ENCODE peak calls at places on chromosomes 4 and X, in four cellular contexts. N, X, G and H are unnamed samples.

GRCh38 chr4:88937081-88937480 is 119.9 kb downstream of the FAM13A start:
- DNase-seq in N (no peak), X (no peak), G (peak), H (no peak)

GRCh38 chr4:177687117-177687516 is 244.9 kb upstream of the AGA start:
- DNase-seq in N (no peak), X (no peak), G (no peak), H (no peak)

GRCh38 chr4:7876096-7876993 is 63.3 kb downstream of the AFAP1 start:
- DNase-seq in N (peak), X (no peak), G (no peak), H (no peak)

GRCh38 chrX:133923113-133923512 is 62.3 kb downstream of the GPC3 start:
- DNase-seq in N (no peak), X (no peak), G (no peak), H (no peak)

GRCh38 chr4:171157462-171158082 is 655.6 kb upstream of the GALNTL6 start:
- DNase-seq in N (no peak), X (no peak), G (no peak), H (no peak)

GRCh38 chrX:18828832-18829404 is 121.5 kb downstream of the PPEF1 start:
- DNase-seq in N (no peak), X (no peak), G (peak), H (no peak)

GRCh38 chrX:44952329-44953027 is 79.5 kb downstream of the KDM6A start:
- DNase-seq in N (no peak), X (no peak), G (no peak), H (no peak)

GRCh38 chrX:153474718-153475117 is 4.3 kb upstream of the HAUS7 start:
- DNase-seq in N (peak), X (no peak), G (peak), H (no peak)

GRCh38 chrX:87525771-87526229 is 8.2 kb downstream of the KLHL4 start:
- DNase-seq in N (no peak), X (no peak), G (peak), H (no peak)

GRCh38 chr4:78923459-78924312 is 15.6 kb downstream of the PAQR3 start:
- DNase-seq in N (no peak), X (no peak), G (no peak), H (no peak)

GRCh38 chrX:20240201-20240600 is 26.5 kb downstream of the RPS6KA3 start:
- DNase-seq in N (no peak), X (no peak), G (no peak), H (no peak)

GRCh38 chrX:39260965-39261364 is 459.7 kb downstream of the MID1IP1 start:
- DNase-seq in N (no peak), X (no peak), G (peak), H (no peak)

GRCh38 chrX:113512700-113513395 is 672.2 kb upstream of the AMOT start:
- DNase-seq in N (no peak), X (no peak), G (peak), H (no peak)

GRCh38 chrX:81390244-81390643 is 188.3 kb downstream of the SH3BGRL start:
- DNase-seq in N (no peak), X (no peak), G (no peak), H (no peak)

GRCh38 chrX:138982350-138982749 is 270.8 kb upstream of the FGF13 start:
- DNase-seq in N (no peak), X (no peak), G (no peak), H (no peak)

GRCh38 chr4:53855886-53856260 is 208.5 kb downstream of the CHIC2 start:
- DNase-seq in N (no peak), X (no peak), G (peak), H (no peak)

GRCh38 chrX:106436695-106437094 is 175.1 kb upstream of the RADX start:
- DNase-seq in N (no peak), X (no peak), G (no peak), H (no peak)

GRCh38 chr4:140308366-140309123 is 64.9 kb upstream of the SCOC start:
- DNase-seq in N (no peak), X (no peak), G (peak), H (peak)

GRCh38 chrX:131792356-131792749 is 230.7 kb upstream of the STK26 start:
- DNase-seq in N (no peak), X (no peak), G (no peak), H (peak)

GRCh38 chr4:84529169-84529751 is 30.2 kb upstream of the NKX6-1 start:
- DNase-seq in N (no peak), X (no peak), G (peak), H (no peak)

GRCh38 chr4:57074753-57075152 is 35.4 kb downstream of the IGFBP7 start:
- DNase-seq in N (no peak), X (no peak), G (peak), H (no peak)

GRCh38 chr4:117560329-117560728 is 474.0 kb upstream of the NDST3 start:
- DNase-seq in N (no peak), X (no peak), G (peak), H (no peak)

GRCh38 chr4:153577053-153577452 is 107.0 kb upstream of the TLR2 start:
- DNase-seq in N (no peak), X (no peak), G (no peak), H (no peak)

GRCh38 chr4:158255727-158256324 is 45.5 kb downstream of the TMEM144 start:
- DNase-seq in N (no peak), X (no peak), G (peak), H (peak)

GRCh38 chr4:35934370-35934981 is 309.8 kb downstream of the ARAP2 start:
- DNase-seq in N (no peak), X (no peak), G (peak), H (peak)

GRCh38 chrX:122218666-122219065 is 965.4 kb upstream of the GRIA3 start:
- DNase-seq in N (no peak), X (no peak), G (peak), H (no peak)

GRCh38 chrX:106220177-106220576 is 52.1 kb downstream of the PWWP3B start:
- DNase-seq in N (no peak), X (no peak), G (peak), H (no peak)

GRCh38 chrX:1493317-1493856 is 40.7 kb upstream of the ASMTL start:
- DNase-seq in N (no peak), X (no peak), G (no peak), H (no peak)

GRCh38 chr4:100162027-100162685 is 28.1 kb downstream of the DDIT4L start:
- DNase-seq in N (no peak), X (no peak), G (no peak), H (no peak)

GRCh38 chr4:24642941-24643628 is 58.7 kb upstream of the DHX15 start:
- DNase-seq in N (no peak), X (no peak), G (peak), H (no peak)

GRCh38 chr4:177696438-177696966 is 254.3 kb upstream of the AGA start:
- DNase-seq in N (no peak), X (peak), G (peak), H (no peak)

GRCh38 chr4:128871948-128872347 is 62.4 kb downstream of the JADE1 start:
- DNase-seq in N (no peak), X (no peak), G (peak), H (no peak)

GRCh38 chr4:71261633-71262121 is 77.1 kb upstream of the SLC4A4 start:
- DNase-seq in N (no peak), X (no peak), G (no peak), H (no peak)